ENCODE peak calls at places on chromosomes 11 and 22, in four cellular contexts. L is T1000; A is activated naive CD8-positive, alpha-beta T cell treated with anti-CD3 and anti-CD28 coated beads, Interleukin-2, amount 50 U/mL, for 24 hours; P is COR-L47. N is an unnamed sample.

GRCh38 chr11:118241191-118242098 is 10.7 kb downstream of the MPZL3 start:
- DNase-seq in L (no peak), A (peak), P (no peak), N (peak)

GRCh38 chr11:106925245-106925644 is 93.0 kb downstream of the GUCY1A2 start:
- DNase-seq in L (no peak), A (no peak), P (no peak), N (no peak)

GRCh38 chr22:38296372-38296771 is 20.9 kb downstream of the CSNK1E start:
- DNase-seq in L (no peak), A (no peak), P (no peak), N (no peak)

GRCh38 chr22:40120783-40121182 is 56.9 kb upstream of the TNRC6B start:
- DNase-seq in L (no peak), A (no peak), P (no peak), N (no peak)

GRCh38 chr11:94767701-94768601 is at the start of gene AMOTL1:
- DNase-seq in L (peak), A (peak), P (peak), N (peak)

GRCh38 chr11:12066799-12067508 is 43.4 kb upstream of the MICAL2 start:
- DNase-seq in L (no peak), A (no peak), P (no peak), N (no peak)

GRCh38 chr11:65117206-65118096 is at the start of gene ZNHIT2:
- DNase-seq in L (peak), A (peak), P (peak), N (peak)

GRCh38 chr11:15127341-15127740 is 12.6 kb downstream of the INSC start:
- DNase-seq in L (no peak), A (no peak), P (no peak), N (no peak)

GRCh38 chr11:47606731-47607130 is 12.5 kb upstream of the C1QTNF4 start:
- DNase-seq in L (no peak), A (no peak), P (no peak), N (no peak)

N was measured in activated T-cell treated with anti-CD3 and anti-CD28 coated beads, Interleukin-2, amount 50 U/mL, for 48 hours.